ENCODE peak calls at places on chromosomes 5 and 9, in four cellular contexts. J is K562, Q is HepG2, E is GM12878. I is an unnamed sample.

GRCh38 chr5:78433972-78434371 is 73.6 kb downstream of the SCAMP1 start:
- DNase-seq in J (no peak), Q (peak), E (no peak), I (no peak)

GRCh38 chr9:76756273-76756650 is 8.0 kb upstream of the PCA3 start:
- DNase-seq in J (no peak), Q (peak), E (no peak), I (peak)

GRCh38 chr5:158751961-158752655 is 347.6 kb downstream of the EBF1 start:
- DNase-seq in J (no peak), Q (no peak), E (peak), I (no peak)

GRCh38 chr9:126641118-126641851 is 27.6 kb downstream of the LMX1B start:
- DNase-seq in J (no peak), Q (no peak), E (no peak), I (no peak)

GRCh38 chr5:149828161-149829011 is 98.3 kb downstream of the PPARGC1B start:
- DNase-seq in J (peak), Q (peak), E (peak), I (peak)

GRCh38 chr5:8641796-8642505 is 773.0 kb downstream of the MTRR start:
- DNase-seq in J (no peak), Q (no peak), E (no peak), I (no peak)

GRCh38 chr5:127572930-127573329 is 55.5 kb downstream of the PRRC1 start:
- DNase-seq in J (no peak), Q (no peak), E (no peak), I (peak)

GRCh38 chr9:89536145-89536574 is 38.2 kb upstream of the SEMA4D start:
- DNase-seq in J (no peak), Q (no peak), E (no peak), I (no peak)

GRCh38 chr5:154461531-154461930 is 15.7 kb downstream of the SAP30L start:
- DNase-seq in J (no peak), Q (no peak), E (no peak), I (no peak)

GRCh38 chr9:127543221-127543620 is 68.9 kb upstream of the STXBP1 start:
- DNase-seq in J (no peak), Q (no peak), E (no peak), I (no peak)

GRCh38 chr5:10543585-10544040 is 20.3 kb upstream of the ANKRD33B start:
- DNase-seq in J (no peak), Q (no peak), E (no peak), I (no peak)

GRCh38 chr5:98599016-98599415 is 174.4 kb upstream of the RGMB start:
- DNase-seq in J (no peak), Q (no peak), E (no peak), I (no peak)

GRCh38 chr9:94056442-94056974 is 27.8 kb upstream of the PTPDC1 start:
- DNase-seq in J (no peak), Q (no peak), E (no peak), I (no peak)

GRCh38 chr9:22160235-22160634 is 151.1 kb upstream of the CDKN2B start:
- DNase-seq in J (no peak), Q (no peak), E (no peak), I (no peak)

GRCh38 chr5:9343146-9343850 is 202.6 kb downstream of the SEMA5A start:
- DNase-seq in J (no peak), Q (no peak), E (no peak), I (no peak)

GRCh38 chr5:150782850-150783249 is 4.3 kb downstream of the SMIM3 start:
- DNase-seq in J (no peak), Q (no peak), E (no peak), I (no peak)

GRCh38 chr9:127163409-127163808 is 41.0 kb upstream of the ANGPTL2 start:
- DNase-seq in J (no peak), Q (peak), E (peak), I (no peak)

GRCh38 chr5:57698785-57699184 is 216.2 kb upstream of the ACTBL2 start:
- DNase-seq in J (no peak), Q (peak), E (no peak), I (no peak)

GRCh38 chr5:115978779-115979178 is 16.5 kb downstream of the LVRN start:
- DNase-seq in J (no peak), Q (no peak), E (no peak), I (no peak)

GRCh38 chr9:132880311-132880661 is 1.6 kb downstream of the SPACA9 start:
- DNase-seq in J (no peak), Q (no peak), E (no peak), I (no peak)

GRCh38 chr5:143021595-143021994 is 251.4 kb downstream of the ARHGAP26 start:
- DNase-seq in J (no peak), Q (no peak), E (no peak), I (no peak)

GRCh38 chr9:83966209-83966582 is 13.8 kb downstream of the HNRNPK start:
- DNase-seq in J (no peak), Q (no peak), E (no peak), I (no peak)

GRCh38 chr5:14917719-14918118 is 46.1 kb upstream of the ANKH start:
- DNase-seq in J (no peak), Q (no peak), E (no peak), I (no peak)

GRCh38 chr9:130235558-130236435 is 29.8 kb upstream of the HMCN2 start:
- DNase-seq in J (peak), Q (peak), E (no peak), I (peak)

GRCh38 chr5:140131967-140132409 is 6.3 kb downstream of the IGIP start:
- DNase-seq in J (no peak), Q (no peak), E (no peak), I (no peak)

GRCh38 chr5:139215176-139215975 is 17.2 kb upstream of the SIL1 start:
- DNase-seq in J (no peak), Q (no peak), E (no peak), I (no peak)

GRCh38 chr9:129486496-129487306 is 134.2 kb downstream of the C9orf50 start:
- DNase-seq in J (no peak), Q (no peak), E (no peak), I (no peak)

GRCh38 chr9:131645078-131645776 is 94.6 kb downstream of the RAPGEF1 start:
- DNase-seq in J (no peak), Q (no peak), E (no peak), I (no peak)

GRCh38 chr5:123673107-123673506 is 161.1 kb downstream of the CSNK1G3 start:
- DNase-seq in J (no peak), Q (peak), E (no peak), I (no peak)

GRCh38 chr9:36135791-36136276 is 699 bp upstream of the GLIPR2 start:
- DNase-seq in J (no peak), Q (no peak), E (no peak), I (no peak)

GRCh38 chr5:180338001-180338707 is 15.0 kb downstream of the GFPT2 start:
- DNase-seq in J (no peak), Q (no peak), E (no peak), I (no peak)

GRCh38 chr5:142016576-142016975 is 3.7 kb upstream of the GNPDA1 start:
- DNase-seq in J (no peak), Q (no peak), E (no peak), I (no peak)

GRCh38 chr5:130067364-130067763 is 163.1 kb downstream of the CHSY3 start:
- DNase-seq in J (no peak), Q (no peak), E (no peak), I (no peak)

GRCh38 chr5:142396436-142396835 is 71.6 kb upstream of the SPRY4 start:
- DNase-seq in J (no peak), Q (no peak), E (no peak), I (no peak)

GRCh38 chr5:57986746-57987145 is 473.1 kb downstream of the PLK2 start:
- DNase-seq in J (no peak), Q (no peak), E (no peak), I (no peak)

GRCh38 chr5:156825688-156826087 is 24.4 kb upstream of the PPP1R2B start:
- DNase-seq in J (no peak), Q (no peak), E (no peak), I (no peak)
- TF ChIP-seq TARDBP in J (no peak), Q (no peak), E (no peak), I (no peak)

GRCh38 chr9:91359734-91360470 is 1.8 kb downstream of the AUH start:
- DNase-seq in J (no peak), Q (no peak), E (no peak), I (no peak)
- TF ChIP-seq TARDBP in J (no peak), Q (no peak), E (no peak), I (no peak)

GRCh38 chr9:29753638-29754037 is 2180.4 kb upstream of the C9orf72 start:
- DNase-seq in J (no peak), Q (no peak), E (no peak), I (no peak)

GRCh38 chr9:29751220-29751619 is 2177.9 kb upstream of the C9orf72 start:
- DNase-seq in J (no peak), Q (no peak), E (no peak), I (no peak)

DNA sequence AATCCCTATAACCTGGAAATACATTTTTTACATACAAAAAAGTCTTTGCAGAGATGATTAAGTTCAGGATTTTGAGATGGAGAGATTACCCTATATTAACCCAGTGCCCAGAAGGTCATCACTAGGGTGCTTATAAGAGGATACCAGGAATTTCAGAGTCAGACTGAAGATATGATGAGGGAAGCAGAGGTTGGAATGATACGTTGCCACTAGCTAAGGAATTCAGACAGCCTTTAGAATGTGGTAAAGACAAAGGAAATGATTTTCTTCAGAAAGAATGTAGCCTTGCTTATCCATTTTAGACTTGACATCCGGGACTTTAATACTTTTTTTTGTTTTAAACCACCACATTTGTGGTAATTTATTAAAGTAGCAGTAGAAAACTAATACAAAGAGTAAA is 2176.8 kb upstream of the C9orf72 start:
- DNase-seq in J (no peak), Q (no peak), E (no peak), I (no peak)
- TF ChIP-seq TARDBP in J (no peak), Q (no peak), E (no peak), I (no peak)

GRCh38 chr5:16428359-16428758 is 37.2 kb downstream of the ZNF622 start:
- DNase-seq in J (no peak), Q (no peak), E (no peak), I (no peak)

GRCh38 chr5:16427572-16427971 is 38.0 kb downstream of the ZNF622 start:
- DNase-seq in J (no peak), Q (no peak), E (no peak), I (no peak)

GRCh38 chr5:16430349-16431089 is 35.1 kb downstream of the ZNF622 start:
- DNase-seq in J (no peak), Q (no peak), E (no peak), I (no peak)

GRCh38 chr5:16431482-16431881 is 34.1 kb downstream of the ZNF622 start:
- DNase-seq in J (no peak), Q (no peak), E (no peak), I (no peak)
- TF ChIP-seq TARDBP in J (no peak), Q (no peak), E (no peak), I (no peak)

DNA sequence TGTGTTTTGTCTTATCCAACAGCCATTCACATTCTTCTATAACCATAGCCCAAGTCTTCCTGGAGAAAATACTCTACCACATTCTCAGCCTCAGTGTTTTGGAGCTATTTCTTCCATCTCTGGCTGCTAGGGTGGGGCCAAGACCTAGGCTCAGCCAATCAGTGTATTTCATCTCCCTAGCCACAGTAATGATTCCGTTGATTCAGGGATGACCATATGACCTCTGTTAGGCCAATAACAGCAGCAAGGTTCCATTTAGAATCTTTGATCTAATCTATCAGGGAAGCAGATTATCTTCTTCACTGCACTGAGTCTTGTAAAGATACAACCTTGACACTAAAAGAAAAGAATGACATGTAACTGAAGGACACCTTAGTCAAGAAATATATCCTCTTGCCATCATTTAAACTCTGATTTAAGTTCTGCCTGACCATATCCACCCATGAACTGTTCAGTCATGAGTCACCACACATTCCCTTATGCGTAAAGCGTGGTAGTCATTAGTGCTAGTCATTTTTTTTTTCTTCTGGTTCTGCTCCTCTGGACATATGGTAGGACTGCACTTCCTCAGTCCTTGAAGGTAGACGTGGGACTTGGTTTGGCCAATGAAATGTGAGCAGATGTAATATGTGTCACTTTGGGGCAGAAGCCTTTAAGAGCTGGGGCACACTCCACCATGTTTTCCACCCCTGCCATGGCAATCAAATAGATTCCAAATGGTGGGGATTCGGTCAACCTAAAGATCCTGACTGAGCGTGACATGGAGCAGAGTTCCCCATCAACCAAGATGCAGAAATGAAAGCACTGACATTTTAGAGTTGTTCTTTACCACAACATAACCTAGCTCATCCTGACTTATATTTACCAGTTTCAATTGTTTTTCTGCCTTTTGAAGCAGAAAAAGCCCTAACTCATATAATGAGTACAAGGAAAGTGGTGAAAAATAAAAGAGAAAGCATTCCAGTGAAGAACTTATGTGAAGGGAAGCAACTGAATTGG is 12.7 kb upstream of the PRELID2 start:
- DNase-seq in J (peak), Q (no peak), E (no peak), I (no peak)
- TF ChIP-seq TARDBP in J (no peak), Q (no peak), E (no peak), I (no peak)

GRCh38 chr5:75727931-75728330 is 10.7 kb upstream of the POC5 start:
- DNase-seq in J (no peak), Q (no peak), E (no peak), I (no peak)
- TF ChIP-seq TARDBP in J (no peak), Q (no peak), E (no peak), I (no peak)

GRCh38 chr5:132884548-132884947 is 11.1 kb downstream of the LEAP2 start:
- DNase-seq in J (no peak), Q (no peak), E (no peak), I (no peak)
- TF ChIP-seq TARDBP in J (no peak), Q (no peak), E (no peak), I (no peak)

GRCh38 chr9:70415041-70415440 is 584 bp upstream of the KLF9 start:
- DNase-seq in J (no peak), Q (no peak), E (no peak), I (no peak)
- TF ChIP-seq TARDBP in J (no peak), Q (no peak), E (no peak), I (no peak)

DNA sequence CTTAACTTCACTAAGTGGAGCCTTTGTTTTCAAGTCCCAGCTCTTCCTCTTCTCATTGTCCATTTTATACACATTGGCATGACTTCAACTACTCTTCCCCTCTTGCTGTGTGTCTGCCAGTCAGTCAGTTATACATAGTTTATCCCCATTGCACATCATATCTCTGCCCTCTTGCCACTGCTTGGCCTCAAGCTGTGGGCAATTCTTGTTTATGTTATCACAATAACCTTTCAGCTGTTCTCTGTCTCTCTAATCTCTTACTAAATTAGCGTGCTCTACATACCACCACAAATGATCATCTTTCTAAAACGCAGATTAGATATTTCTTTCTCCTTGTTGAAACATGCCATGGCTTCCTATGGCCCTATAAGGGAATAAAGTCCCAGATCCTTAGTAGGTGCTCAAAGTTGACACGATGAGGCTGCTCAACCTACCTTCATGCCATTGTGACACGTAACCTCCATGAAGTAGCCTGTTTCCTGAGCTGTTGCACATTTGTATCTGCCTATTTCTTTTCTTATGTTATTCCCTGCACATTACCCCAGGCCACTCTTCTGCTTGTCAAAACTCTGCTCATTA is 239.3 kb downstream of the GAS1 start:
- DNase-seq in J (no peak), Q (no peak), E (no peak), I (no peak)
- TF ChIP-seq TARDBP in J (no peak), Q (no peak), E (no peak), I (no peak)